ENCODE peak calls at places on chromosomes 12 and 14, in four cellular contexts. D is IMR-90, G is adipocyte, H is putamen. M is an unnamed sample.

GRCh38 chr14:89641495-89642162 is 224.6 kb upstream of the FOXN3 start:
- DNase-seq in D (no peak), G (no peak), H (no peak), M (no peak)

GRCh38 chr12:30694412-30694955 is 1.2 kb downstream of the IPO8 start:
- DNase-seq in G (peak; percentile 46), D (peak; percentile 22), H (no peak), M (no peak)

GRCh38 chr14:51999084-51999483 is 9.7 kb downstream of the RTRAF start:
- DNase-seq in H (no peak), G (peak; percentile 47), D (peak; percentile 56), M (no peak)

GRCh38 chr14:63752449-63753169 is 24.7 kb upstream of the SGPP1 start:
- DNase-seq in G (peak; percentile 48), H (no peak), D (peak; percentile 58), M (no peak)

GRCh38 chr14:26841920-26842741 is 244.3 kb upstream of the NOVA1 start:
- DNase-seq in G (peak; percentile 96), D (peak; percentile 60), H (no peak), M (no peak)

GRCh38 chr12:29428630-29429029 is 47.7 kb upstream of the ERGIC2 start:
- DNase-seq in D (peak; percentile 84), H (no peak), G (peak; percentile 94), M (no peak)

GRCh38 chr12:116421785-116422538 is 137.2 kb upstream of the MAP1LC3B2 start:
- DNase-seq in G (no peak), D (no peak), H (no peak), M (peak; percentile 21)

GRCh38 chr14:102095871-102096568 is 9.2 kb upstream of the HSP90AA1 start:
- DNase-seq in H (no peak), D (no peak), G (no peak), M (peak; percentile 29)

GRCh38 chr14:103548463-103549351 is 13.8 kb downstream of the BAG5 start:
- DNase-seq in H (no peak), G (no peak), D (no peak), M (no peak)

GRCh38 chr12:124053855-124054254 is 80.8 kb downstream of the ZNF664 start:
- DNase-seq in G (peak; percentile 78), H (peak; percentile 39), D (peak; percentile 48), M (peak; percentile 25)

GRCh38 chr14:53652068-53652467 is 304.6 kb downstream of the BMP4 start:
- DNase-seq in D (no peak), G (no peak), H (no peak), M (no peak)

GRCh38 chr14:59739794-59740193 is 130.8 kb downstream of the RTN1 start:
- DNase-seq in H (no peak), G (no peak), D (no peak), M (no peak)

GRCh38 chr14:89428163-89428523 is 11.1 kb upstream of the FOXN3 start:
- DNase-seq in H (no peak), G (peak; percentile 17), D (no peak), M (no peak)

GRCh38 chr12:96195845-96196451 is 1.8 kb downstream of the ELK3 start:
- DNase-seq in G (peak; percentile 71), D (peak; percentile 74), H (no peak), M (peak; percentile 51)

GRCh38 chr12:125853670-125854069 is 788.4 kb downstream of the AACS start:
- DNase-seq in G (no peak), H (no peak), D (no peak), M (no peak)

GRCh38 chr14:26394114-26394855 is 203.5 kb downstream of the NOVA1 start:
- DNase-seq in G (peak; percentile 83), D (peak; percentile 12), H (peak; percentile 34), M (no peak)

GRCh38 chr12:55797068-55797467 is 20.5 kb downstream of the SARNP start:
- DNase-seq in D (peak; percentile 56), G (peak; percentile 59), H (peak; percentile 33), M (peak; percentile 55)

GRCh38 chr14:55354500-55354899 is 57.1 kb downstream of the ATG14 start:
- DNase-seq in H (peak; percentile 52), G (peak; percentile 64), D (peak; percentile 48), M (peak; percentile 56)

GRCh38 chr12:3752741-3753486 is at the start of gene CRACR2A:
- DNase-seq in D (peak; percentile 31), G (peak; percentile 45), H (peak; percentile 9), M (peak; percentile 89)

GRCh38 chr12:6465467-6466183 is 4.9 kb downstream of the VAMP1 start:
- DNase-seq in D (peak; percentile 77), H (peak; percentile 61), G (peak; percentile 89), M (peak; percentile 39)